ENCODE peak calls at places on chromosome 22, in seven cellular contexts. Z, I, H, N, J, L and U are unnamed samples.

GRCh38 chr22:17237031-17237668 is 17.9 kb upstream of the ADA2 start:
- DNase-seq in Z (no peak), I (no peak), H (no peak), N (no peak), J (peak), L (peak), U (peak)

GRCh38 chr22:17368727-17369552 is at the start of gene CECR2:
- DNase-seq in Z (peak), I (peak), H (peak), N (peak), J (no peak), L (peak), U (no peak)

GRCh38 chr22:45504703-45505341 is 2.1 kb downstream of the FBLN1 start:
- DNase-seq in Z (peak), I (peak), H (no peak), N (no peak), J (no peak), L (no peak), U (no peak)

GRCh38 chr22:44336962-44337657 is 24.4 kb upstream of the SHISAL1 start:
- DNase-seq in Z (no peak), I (no peak), H (no peak), N (no peak), J (no peak), L (no peak), U (no peak)

GRCh38 chr22:43098356-43098755 is 9.2 kb upstream of the TTLL1 start:
- DNase-seq in Z (no peak), I (no peak), H (no peak), N (no peak), J (no peak), L (no peak), U (no peak)

GRCh38 chr22:35835267-35835997 is 117.8 kb downstream of the APOL5 start:
- DNase-seq in Z (no peak), I (no peak), H (no peak), N (no peak), J (no peak), L (no peak), U (no peak)

GRCh38 chr22:18104566-18104965 is 6.0 kb upstream of the TUBA8 start:
- DNase-seq in Z (no peak), I (no peak), H (no peak), N (peak), J (no peak), L (no peak), U (no peak)

GRCh38 chr22:39595622-39596182 is 25.1 kb downstream of the CACNA1I start:
- DNase-seq in Z (no peak), I (no peak), H (no peak), N (no peak), J (no peak), L (no peak), U (no peak)

GRCh38 chr22:37510046-37510445 is 9.2 kb downstream of the CARD10 start:
- DNase-seq in Z (no peak), I (no peak), H (no peak), N (no peak), J (no peak), L (no peak), U (no peak)

GRCh38 chr22:36816635-36817428 is at the start of gene PVALB:
- DNase-seq in Z (no peak), I (peak), H (peak), N (no peak), J (no peak), L (peak), U (no peak)

GRCh38 chr22:47625531-47626427 is 863.3 kb downstream of the TBC1D22A start:
- DNase-seq in Z (no peak), I (no peak), H (no peak), N (no peak), J (no peak), L (no peak), U (no peak)

GRCh38 chr22:44408227-44409192 is 89.5 kb downstream of the RTL6 start:
- DNase-seq in Z (no peak), I (no peak), H (no peak), N (peak), J (no peak), L (no peak), U (no peak)

GRCh38 chr22:41648431-41648830 is 27.3 kb downstream of the XRCC6 start:
- DNase-seq in Z (no peak), I (no peak), H (no peak), N (no peak), J (no peak), L (no peak), U (no peak)

GRCh38 chr22:24953294-24954113 is 988 bp downstream of the KIAA1671 start:
- DNase-seq in Z (no peak), I (peak), H (no peak), N (no peak), J (no peak), L (no peak), U (no peak)

GRCh38 chr22:37335819-37336199 is 53.5 kb downstream of the CYTH4 start:
- DNase-seq in Z (no peak), I (no peak), H (no peak), N (no peak), J (no peak), L (no peak), U (no peak)

GRCh38 chr22:39287076-39287743 is 32.2 kb downstream of the RPL3 start:
- DNase-seq in Z (no peak), I (no peak), H (no peak), N (peak), J (no peak), L (peak), U (peak)

GRCh38 chr22:39815882-39816395 is 77.6 kb downstream of the ENTHD1 start:
- DNase-seq in Z (no peak), I (no peak), H (no peak), N (no peak), J (no peak), L (no peak), U (no peak)

GRCh38 chr22:27139935-27140493 is 482.6 kb downstream of the MIAT start:
- DNase-seq in Z (no peak), I (peak), H (peak), N (no peak), J (no peak), L (no peak), U (no peak)

GRCh38 chr22:37472418-37473006 is 13.7 kb downstream of the MFNG start:
- DNase-seq in Z (peak), I (peak), H (no peak), N (no peak), J (peak), L (no peak), U (peak)

GRCh38 chr22:39574779-39575551 is 4.4 kb downstream of the CACNA1I start:
- DNase-seq in Z (no peak), I (no peak), H (no peak), N (no peak), J (no peak), L (no peak), U (no peak)

GRCh38 chr22:25759825-25760231 is 17.8 kb downstream of the MYO18B start:
- DNase-seq in Z (no peak), I (no peak), H (no peak), N (no peak), J (no peak), L (no peak), U (no peak)

GRCh38 chr22:39690901-39691620 is 120.5 kb downstream of the CACNA1I start:
- DNase-seq in Z (peak), I (peak), H (no peak), N (no peak), J (no peak), L (no peak), U (no peak)

GRCh38 chr22:41915035-41915782 is at the start of gene SHISA8:
- DNase-seq in Z (no peak), I (peak), H (peak), N (peak), J (peak), L (peak), U (peak)

GRCh38 chr22:37210041-37210803 is 2.1 kb downstream of the SSTR3 start:
- DNase-seq in Z (no peak), I (peak), H (peak), N (peak), J (no peak), L (no peak), U (no peak)

GRCh38 chr22:44678980-44679647 is 22.9 kb upstream of the PRR5 start:
- DNase-seq in Z (no peak), I (no peak), H (no peak), N (no peak), J (no peak), L (no peak), U (no peak)

GRCh38 chr22:44521326-44521725 is 23.3 kb upstream of the RTL6 start:
- DNase-seq in Z (no peak), I (no peak), H (no peak), N (no peak), J (no peak), L (no peak), U (no peak)

GRCh38 chr22:38062782-38063181 is 5.6 kb downstream of the PICK1 start:
- DNase-seq in Z (no peak), I (no peak), H (no peak), N (no peak), J (no peak), L (no peak), U (no peak)

GRCh38 chr22:43827336-43827735 is 15.2 kb upstream of the EFCAB6 start:
- DNase-seq in Z (no peak), I (no peak), H (no peak), N (no peak), J (no peak), L (no peak), U (no peak)

GRCh38 chr22:26398741-26399153 is 30.3 kb upstream of the ASPHD2 start:
- DNase-seq in Z (peak), I (peak), H (peak), N (no peak), J (peak), L (peak), U (peak)

GRCh38 chr22:21449531-21450319 is 17.5 kb upstream of the TMEM191C start:
- DNase-seq in Z (peak), I (no peak), H (no peak), N (peak), J (no peak), L (no peak), U (no peak)

GRCh38 chr22:21450858-21451331 is 16.3 kb upstream of the TMEM191C start:
- DNase-seq in Z (no peak), I (no peak), H (no peak), N (peak), J (no peak), L (no peak), U (no peak)

GRCh38 chr22:21451545-21452520 is 15.4 kb upstream of the TMEM191C start:
- DNase-seq in Z (peak), I (no peak), H (no peak), N (peak), J (no peak), L (no peak), U (no peak)

GRCh38 chr22:21448627-21449416 is 18.4 kb upstream of the TMEM191C start:
- DNase-seq in Z (peak), I (no peak), H (no peak), N (no peak), J (no peak), L (no peak), U (no peak)

DNA sequence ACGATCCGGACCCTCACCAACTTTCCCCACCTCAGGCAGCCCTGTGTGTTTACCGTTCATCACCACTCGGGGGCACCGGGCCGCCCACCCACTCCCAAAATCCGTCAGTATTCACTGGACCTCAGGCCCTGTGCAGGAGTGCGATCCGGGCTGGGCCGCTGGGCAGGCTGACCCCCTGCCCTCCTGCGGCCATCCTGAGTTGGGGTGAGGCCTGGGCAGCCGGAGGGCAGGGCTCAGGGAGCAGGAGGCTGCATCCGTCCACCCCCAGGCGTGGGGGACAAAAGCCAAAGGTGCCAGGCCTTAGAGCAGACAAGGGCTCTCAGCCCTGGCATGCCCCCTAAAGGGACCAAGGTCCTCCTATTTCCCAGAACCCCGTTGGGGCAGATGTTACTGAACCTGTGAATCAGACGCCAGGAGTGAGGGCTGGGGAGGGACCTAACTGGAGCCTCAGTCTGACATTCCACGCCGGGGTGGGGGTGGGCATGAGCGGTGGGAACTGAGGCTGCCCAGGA is 16.8 kb upstream of the TMEM191C start:
- DNase-seq in Z (peak), I (peak), H (no peak), N (peak), J (no peak), L (no peak), U (no peak)
- TF ChIP-seq CTCF in Z (peak), I (no peak), H (no peak), N (no peak), J (no peak), L (peak), U (no peak)

GRCh38 chr22:31944700-31945477 is 554 bp downstream of the YWHAH start:
- DNase-seq in Z (peak), I (peak), H (no peak), N (peak), J (peak), L (peak), U (no peak)
- TF ChIP-seq CTCF in Z (no peak), I (no peak), H (no peak), N (no peak), J (no peak), L (no peak), U (no peak)

DNA sequence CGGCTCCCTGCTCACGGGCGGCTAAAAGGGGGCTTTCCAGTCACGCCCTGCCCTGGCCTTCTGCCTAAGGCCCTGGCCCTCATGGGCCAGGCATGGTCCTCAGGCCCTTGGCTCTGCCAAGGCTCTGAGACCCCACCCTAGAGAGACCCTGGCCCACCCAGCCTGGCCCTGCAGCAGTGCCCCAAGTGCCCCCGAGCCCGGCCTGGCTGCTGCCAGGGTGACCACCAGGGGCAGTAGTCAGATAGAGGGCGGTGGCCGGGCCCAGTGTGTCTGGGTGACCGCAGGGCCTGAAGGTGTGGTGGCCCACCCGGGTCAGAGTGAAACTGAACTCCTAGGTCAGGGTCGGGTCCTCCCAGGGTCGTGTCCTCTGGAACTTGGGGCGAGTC is 29.4 kb upstream of the CCDC188 start:
- DNase-seq in Z (no peak), I (peak), H (no peak), N (no peak), J (no peak), L (no peak), U (no peak)
- TF ChIP-seq CTCF in Z (peak), I (peak), H (no peak), N (no peak), J (no peak), L (no peak), U (no peak)

DNA sequence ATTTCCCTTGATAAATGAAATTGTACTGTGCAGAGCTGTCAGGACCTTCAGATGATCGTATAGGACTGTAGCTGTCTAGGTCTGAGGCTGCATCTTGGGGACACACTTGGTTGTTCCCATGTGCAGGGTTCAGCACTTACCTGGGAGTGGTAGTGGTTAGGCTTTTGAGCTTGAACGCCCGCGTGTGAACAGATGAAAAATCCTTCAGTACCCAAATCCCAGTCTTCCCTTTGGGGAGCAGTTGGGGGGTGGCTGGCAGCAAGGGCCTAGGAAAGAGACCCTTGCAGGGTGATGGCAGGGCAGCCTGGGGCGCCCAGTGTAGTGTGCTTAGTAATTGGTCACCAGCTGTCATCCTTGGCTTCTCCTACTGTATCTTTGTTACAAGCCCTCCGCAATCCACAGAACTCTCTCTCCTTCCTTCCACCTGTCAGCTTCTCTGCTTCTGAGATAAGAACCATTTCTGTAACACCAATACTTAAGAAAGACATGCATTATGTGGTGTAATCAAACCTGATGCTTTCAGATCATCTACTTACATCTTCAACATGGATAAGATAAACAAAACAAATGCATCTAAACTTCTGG is 64.6 kb downstream of the MORC2 start:
- DNase-seq in Z (no peak), I (no peak), H (no peak), N (no peak), J (no peak), L (no peak), U (no peak)
- TF ChIP-seq CTCF in Z (no peak), I (no peak), H (no peak), N (no peak), J (no peak), L (no peak), U (no peak)

GRCh38 chr22:31749636-31750364 is at the start of gene PRR14L:
- DNase-seq in Z (peak), I (peak), H (peak), N (peak), J (peak), L (peak), U (peak)
- TF ChIP-seq CTCF in Z (no peak), I (no peak), H (peak), N (no peak), J (no peak), L (peak), U (no peak)

GRCh38 chr22:28902490-28902889 is 19.1 kb downstream of the ZNRF3 start:
- DNase-seq in Z (no peak), I (no peak), H (no peak), N (no peak), J (no peak), L (no peak), U (no peak)

GRCh38 chr22:28905433-28905832 is 22.1 kb downstream of the ZNRF3 start:
- DNase-seq in Z (no peak), I (no peak), H (no peak), N (no peak), J (no peak), L (no peak), U (no peak)

GRCh38 chr22:28904211-28904808 is 20.9 kb downstream of the ZNRF3 start:
- DNase-seq in Z (no peak), I (no peak), H (no peak), N (no peak), J (no peak), L (no peak), U (no peak)

GRCh38 chr22:28903719-28904118 is 20.3 kb downstream of the ZNRF3 start:
- DNase-seq in Z (no peak), I (no peak), H (no peak), N (no peak), J (no peak), L (no peak), U (no peak)

DNA sequence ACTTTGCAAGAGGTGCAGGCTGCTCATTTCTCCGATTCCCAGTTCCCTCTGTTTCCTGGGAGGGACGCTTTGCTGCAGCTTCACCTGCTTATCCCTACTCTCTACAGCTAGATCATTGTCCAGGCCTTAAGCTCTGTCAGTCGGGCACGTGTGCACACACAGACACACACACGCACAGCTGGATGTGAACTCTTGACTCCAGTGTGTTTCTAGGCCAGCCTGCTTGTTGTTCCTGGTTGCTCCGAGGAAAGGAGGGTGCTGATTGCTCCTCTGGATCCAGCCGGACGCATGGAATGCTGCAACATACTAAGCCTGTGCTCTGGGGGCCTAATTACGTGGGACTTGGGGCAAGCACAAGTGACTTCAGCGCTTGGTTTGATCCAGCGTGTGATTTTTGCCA is 19.7 kb downstream of the ZNRF3 start:
- DNase-seq in Z (no peak), I (no peak), H (peak), N (no peak), J (no peak), L (no peak), U (no peak)
- TF ChIP-seq CTCF in Z (no peak), I (no peak), H (no peak), N (no peak), J (no peak), L (no peak), U (no peak)

GRCh38 chr22:19963863-19964642 is 22.4 kb upstream of the TXNRD2 start:
- DNase-seq in Z (no peak), I (no peak), H (no peak), N (no peak), J (no peak), L (no peak), U (no peak)

GRCh38 chr22:19961868-19962245 is 20.2 kb upstream of the TXNRD2 start:
- DNase-seq in Z (no peak), I (no peak), H (no peak), N (peak), J (no peak), L (no peak), U (no peak)

GRCh38 chr22:19961201-19961580 is 19.6 kb upstream of the TXNRD2 start:
- DNase-seq in Z (no peak), I (peak), H (no peak), N (no peak), J (no peak), L (no peak), U (no peak)

GRCh38 chr22:19962909-19963806 is 21.5 kb upstream of the TXNRD2 start:
- DNase-seq in Z (no peak), I (no peak), H (no peak), N (peak), J (no peak), L (no peak), U (no peak)

DNA sequence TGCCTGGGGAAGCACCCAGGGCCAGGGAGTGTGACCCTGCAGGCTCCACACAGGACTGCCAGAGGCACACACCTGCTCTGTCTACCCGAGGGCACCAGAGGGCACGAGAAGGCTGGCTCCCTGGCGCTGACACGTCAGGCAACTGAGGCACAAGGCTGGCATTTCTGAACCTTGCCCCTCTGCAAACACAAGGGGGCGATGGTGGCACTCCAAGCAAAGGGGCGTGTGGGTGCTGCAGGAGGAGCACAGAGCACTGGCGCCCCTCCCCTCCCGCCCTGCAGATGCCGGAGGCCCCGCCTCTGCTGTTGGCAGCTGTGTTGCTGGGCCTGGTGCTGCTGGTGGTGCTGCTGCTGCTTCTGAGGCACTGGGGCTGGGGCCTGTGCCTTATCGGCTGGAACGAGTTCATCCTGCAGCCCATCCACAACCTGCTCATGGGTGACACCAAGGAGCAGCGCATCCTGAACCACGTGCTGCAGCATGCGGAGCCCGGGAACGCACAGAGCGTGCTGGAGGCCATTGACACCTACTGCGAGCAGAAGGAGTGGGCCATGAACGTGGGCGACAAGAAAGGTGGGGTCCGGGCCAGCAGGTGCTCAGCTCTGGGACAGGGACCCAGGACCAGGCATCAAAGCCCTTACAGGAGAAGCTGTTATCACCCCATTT is 20.8 kb upstream of the TXNRD2 start:
- DNase-seq in Z (peak), I (peak), H (peak), N (peak), J (no peak), L (peak), U (peak)
- TF ChIP-seq CTCF in Z (peak), I (peak), H (no peak), N (peak), J (peak), L (peak), U (peak)